ENCODE peak calls at places on chromosomes 2 and 18, in six cellular contexts. J is K562, X is MM.1S, Z is fibroblast of lung, Y is colonic mucosa, G is IMR-90. T is an unnamed sample. For H3K4me1, the result is how much of the 10 kb centered on the place peaks cover.

GRCh38 chr2:237483018-237483731 is 3.9 kb upstream of the MLPH start:
- DNase-seq in J (no peak), X (no peak), Z (peak), Y (peak), G (peak), T (no peak)

GRCh38 chr2:118065927-118066326 is 22.3 kb upstream of the INSIG2 start:
- DNase-seq in J (peak), X (no peak), Z (no peak), Y (no peak), G (no peak), T (no peak)

GRCh38 chr2:31066594-31066993 is 71.6 kb downstream of the GALNT14 start:
- DNase-seq in J (no peak), X (no peak), Z (no peak), Y (no peak), G (no peak), T (no peak)

GRCh38 chr2:7165736-7166135 is 248.5 kb downstream of the RNF144A start:
- DNase-seq in J (no peak), X (no peak), Z (peak), Y (no peak), G (no peak), T (no peak)

GRCh38 chr18:9643549-9643948 is 29.2 kb upstream of the PPP4R1 start:
- DNase-seq in J (no peak), X (no peak), Z (peak), Y (no peak), G (peak), T (peak)

GRCh38 chr18:13629841-13630747 is 96.3 kb downstream of the FAM210A start:
- DNase-seq in J (peak), X (peak), Z (peak), Y (peak), G (peak), T (peak)

GRCh38 chr2:96116879-96117533 is 635 bp upstream of the ADRA2B start:
- DNase-seq in J (peak), X (peak), Z (no peak), Y (peak), G (peak), T (peak)

GRCh38 chr18:58398648-58399398 is 230.1 kb downstream of the ALPK2 start:
- DNase-seq in J (no peak), X (no peak), Z (no peak), Y (peak), G (no peak), T (peak)

GRCh38 chr2:234512884-234513669 is 16.2 kb upstream of the ARL4C start:
- DNase-seq in J (peak), X (no peak), Z (peak), Y (no peak), G (peak), T (no peak)

GRCh38 chr18:62384610-62385097 is 59.5 kb downstream of the TNFRSF11A start:
- DNase-seq in J (no peak), X (no peak), Z (peak), Y (no peak), G (no peak), T (peak)

GRCh38 chr2:54665436-54665856 is 58.0 kb upstream of the EML6 start:
- DNase-seq in J (peak), X (peak), Z (peak), Y (peak), G (peak), T (peak)

GRCh38 chr2:169119816-169120215 is 50.5 kb downstream of the DHRS9 start:
- DNase-seq in J (no peak), X (no peak), Z (no peak), Y (no peak), G (no peak), T (no peak)

GRCh38 chr18:45785015-45785597 is 40.4 kb upstream of the SIGLEC15 start:
- DNase-seq in J (no peak), X (no peak), Z (peak), Y (no peak), G (peak), T (no peak)

GRCh38 chr2:67295851-67296250 is 101.3 kb upstream of the ETAA1 start:
- DNase-seq in J (no peak), X (no peak), Z (peak), Y (no peak), G (peak), T (no peak)

GRCh38 chr18:41436772-41437171 is 518.3 kb upstream of the PIK3C3 start:
- DNase-seq in J (no peak), X (no peak), Z (no peak), Y (no peak), G (no peak), T (no peak)

GRCh38 chr18:48197819-48198218 is 211.4 kb downstream of the ZBTB7C start:
- DNase-seq in J (no peak), X (no peak), Z (no peak), Y (no peak), G (no peak), T (no peak)

GRCh38 chr2:239268082-239268481 is 132.7 kb downstream of the HDAC4 start:
- DNase-seq in J (no peak), X (no peak), Z (no peak), Y (peak), G (no peak), T (no peak)

GRCh38 chr2:223566398-223566797 is 35.8 kb downstream of the SCG2 start:
- DNase-seq in J (no peak), X (no peak), Z (no peak), Y (no peak), G (no peak), T (no peak)

GRCh38 chr2:176522271-176522670 is 253.0 kb downstream of the MTX2 start:
- DNase-seq in J (no peak), X (no peak), Z (no peak), Y (no peak), G (no peak), T (no peak)

GRCh38 chr2:54206596-54206995 is 49.4 kb downstream of the TSPYL6 start:
- DNase-seq in J (peak), X (peak), Z (peak), Y (no peak), G (peak), T (no peak)

GRCh38 chr18:3466872-3467271 is 16.9 kb downstream of the TGIF1 start:
- DNase-seq in J (no peak), X (no peak), Z (no peak), Y (no peak), G (no peak), T (peak)

GRCh38 chr2:174617120-174617519 is 19.5 kb upstream of the WIPF1 start:
- DNase-seq in J (no peak), X (no peak), Z (no peak), Y (no peak), G (no peak), T (no peak)

GRCh38 chr2:218478544-218478943 is 59.6 kb downstream of the VIL1 start:
- DNase-seq in J (no peak), X (no peak), Z (no peak), Y (no peak), G (no peak), T (no peak)

GRCh38 chr18:68627812-68628211 is 87.1 kb downstream of the TMX3 start:
- DNase-seq in J (no peak), X (no peak), Z (no peak), Y (no peak), G (no peak), T (no peak)

DNA sequence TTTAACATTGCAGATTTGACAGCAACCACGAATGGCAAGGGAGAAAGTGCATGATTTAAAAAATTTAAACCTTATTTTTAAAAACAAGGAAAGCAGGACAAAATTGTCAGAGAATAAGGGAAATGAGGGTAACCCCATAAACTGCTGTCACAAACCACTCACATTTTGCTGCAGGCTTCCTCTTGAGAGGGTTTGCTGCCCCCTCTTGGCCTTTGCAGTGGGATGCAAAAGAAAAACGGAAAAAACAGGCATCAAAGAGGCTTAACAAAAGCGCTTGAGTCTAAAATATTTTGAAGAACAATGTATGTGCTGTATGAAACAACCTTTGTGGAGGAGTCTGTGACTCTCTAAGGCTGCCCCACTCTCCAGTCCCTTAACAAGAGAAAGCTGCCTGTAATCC is 91.6 kb downstream of the TMX3 start:
- DNase-seq in J (peak), X (peak), Z (peak), Y (no peak), G (peak), T (peak)
- TF ChIP-seq CTCF in J (peak), X (peak), Z (peak), Y (peak), G (peak), T (peak)

DNA sequence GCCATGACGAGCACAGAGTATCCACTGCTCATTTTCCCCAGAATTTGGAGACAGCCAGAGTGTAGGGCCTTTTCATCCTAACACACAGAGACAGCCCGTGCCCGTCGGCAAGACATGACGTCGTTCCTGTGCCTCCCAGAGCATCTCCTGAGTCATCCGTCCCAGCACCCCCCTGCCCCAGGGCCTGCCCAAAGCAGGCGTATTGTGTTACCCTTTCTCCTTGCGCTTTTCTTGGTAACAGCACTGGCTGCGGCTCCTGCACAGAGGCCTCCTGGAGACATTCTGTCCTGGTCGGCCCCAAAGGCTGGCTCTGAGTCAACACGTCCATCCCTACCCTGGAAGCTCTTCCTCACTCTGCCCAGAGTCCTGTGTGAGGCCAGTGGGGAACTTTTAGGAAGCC is 217.1 kb downstream of the KLHL29 start:
- DNase-seq in J (no peak), X (no peak), Z (peak), Y (no peak), G (peak), T (no peak)
- H3K4me1 ChIP-seq in J (under half), X (under half), Z (under half), Y (under half), G (under half), T (under half)

GRCh38 chr2:71882949-71883472 is 264.7 kb downstream of the CYP26B1 start:
- DNase-seq in J (peak), X (peak), Z (peak), Y (peak), G (peak), T (peak)

GRCh38 chr2:71880287-71880686 is 267.4 kb downstream of the CYP26B1 start:
- DNase-seq in J (no peak), X (no peak), Z (no peak), Y (no peak), G (no peak), T (no peak)

GRCh38 chr2:71879509-71880184 is 268.0 kb downstream of the CYP26B1 start:
- DNase-seq in J (no peak), X (no peak), Z (no peak), Y (no peak), G (no peak), T (no peak)

GRCh38 chr2:71882236-71882946 is 265.3 kb downstream of the CYP26B1 start:
- DNase-seq in J (no peak), X (no peak), Z (no peak), Y (no peak), G (no peak), T (no peak)

DNA sequence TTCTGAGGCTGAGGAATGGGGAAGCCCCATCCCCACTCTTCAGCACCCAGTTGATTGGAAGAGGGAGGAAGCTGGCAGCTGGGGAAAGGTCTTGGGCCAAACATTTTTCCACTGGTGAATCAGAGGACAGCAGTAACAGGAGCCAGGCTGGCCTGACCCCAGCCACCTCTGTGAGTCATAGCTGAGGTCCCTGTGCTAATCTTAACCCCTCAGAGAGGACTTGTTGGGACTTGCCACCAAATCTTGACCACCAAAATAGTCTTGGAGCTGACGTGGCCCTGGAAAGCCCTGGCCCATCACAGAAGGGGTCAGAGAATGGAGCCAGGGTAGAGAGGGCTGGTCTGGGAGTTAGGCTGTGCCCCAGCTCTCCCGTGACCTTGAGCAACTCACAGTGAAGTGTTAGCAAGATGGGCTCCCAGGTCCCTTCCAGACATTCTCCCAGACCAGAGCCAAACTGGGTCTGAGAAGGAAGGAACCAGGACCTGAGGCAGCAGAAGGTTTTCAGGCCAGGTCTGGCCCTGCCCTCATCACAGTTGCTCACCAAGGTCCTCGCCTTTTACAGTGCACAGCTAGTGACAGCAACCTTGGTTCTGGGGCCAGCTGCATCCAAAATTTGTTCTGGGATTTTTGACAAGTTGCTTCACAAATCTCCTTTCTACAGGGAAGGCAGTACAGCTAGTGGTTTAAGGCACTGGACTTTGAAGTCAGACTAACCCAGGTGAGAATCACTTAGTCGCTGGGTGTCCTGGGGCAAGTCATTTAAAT is 266.6 kb downstream of the CYP26B1 start:
- DNase-seq in J (peak), X (no peak), Z (peak), Y (peak), G (peak), T (no peak)
- H3K9ac ChIP-seq in J (no peak), X (no peak), Z (no peak), Y (no peak), G (no peak), T (no peak)

DNA sequence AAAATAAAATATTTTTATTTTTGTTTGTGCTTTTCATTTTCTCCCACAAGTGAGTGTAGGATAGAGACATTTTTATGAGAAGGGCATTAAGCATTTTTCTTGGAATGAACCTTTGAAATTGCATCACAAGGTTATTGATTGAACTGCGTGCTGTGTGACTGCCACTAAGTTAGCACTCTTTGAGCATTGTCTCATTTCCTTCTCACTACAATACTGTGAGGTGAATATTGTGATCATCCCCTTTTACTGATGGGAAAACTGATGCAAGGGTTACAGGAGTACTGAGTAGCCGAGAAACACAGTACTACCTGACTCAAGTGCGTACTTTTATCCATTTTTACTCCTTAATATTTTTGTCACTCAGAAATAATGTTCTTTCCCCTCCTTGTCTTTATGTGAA is 2.0 kb downstream of the NBEAL1 start:
- DNase-seq in J (no peak), X (no peak), Z (no peak), Y (no peak), G (no peak), T (no peak)
- TF ChIP-seq CTCF in J (no peak), X (no peak), Z (no peak), Y (no peak), G (no peak), T (no peak)